ENCODE peak calls at places on chromosomes 4 and X, in ten cellular contexts. One of them, this sample, is unnamed.

GRCh38 chrX:39814391-39814790 is 283.4 kb downstream of the BCOR start:
- DNase-seq in activated CD4-positive, alpha-beta T cell treated with anti-CD3 and anti-CD28 coated beads for 36 hours: peak
- DNase-seq in hippocampal formation: no peak
- DNase-seq in Daoy: no peak
- DNase-seq in natural killer cell: peak
- DNase-seq in NCI-H460: peak
- DNase-seq in pons: peak
- DNase-seq in dorsolateral prefrontal cortex: no peak
- DNase-seq in bronchial epithelial cell: no peak
- DNase-seq in NCI-H2081: peak
- DNase-seq in this sample: no peak

GRCh38 chr4:141375855-141376254 is 155.2 kb downstream of the ZNF330 start:
- DNase-seq in activated CD4-positive, alpha-beta T cell treated with anti-CD3 and anti-CD28 coated beads for 36 hours: no peak
- DNase-seq in hippocampal formation: no peak
- DNase-seq in Daoy: peak
- DNase-seq in natural killer cell: no peak
- DNase-seq in NCI-H460: peak
- DNase-seq in pons: no peak
- DNase-seq in dorsolateral prefrontal cortex: no peak
- DNase-seq in bronchial epithelial cell: peak
- DNase-seq in NCI-H2081: peak
- DNase-seq in this sample: no peak

GRCh38 chr4:15457401-15458201 is 12.1 kb upstream of the CC2D2A start:
- DNase-seq in activated CD4-positive, alpha-beta T cell treated with anti-CD3 and anti-CD28 coated beads for 36 hours: no peak
- DNase-seq in hippocampal formation: peak
- DNase-seq in Daoy: peak
- DNase-seq in natural killer cell: no peak
- DNase-seq in NCI-H460: no peak
- DNase-seq in pons: peak
- DNase-seq in dorsolateral prefrontal cortex: no peak
- DNase-seq in bronchial epithelial cell: peak
- DNase-seq in NCI-H2081: peak
- DNase-seq in this sample: no peak

GRCh38 chr4:114316789-114317188 is 281.8 kb upstream of the UGT8 start:
- DNase-seq in activated CD4-positive, alpha-beta T cell treated with anti-CD3 and anti-CD28 coated beads for 36 hours: no peak
- DNase-seq in hippocampal formation: no peak
- DNase-seq in Daoy: no peak
- DNase-seq in natural killer cell: no peak
- DNase-seq in NCI-H460: no peak
- DNase-seq in pons: no peak
- DNase-seq in dorsolateral prefrontal cortex: no peak
- DNase-seq in bronchial epithelial cell: no peak
- DNase-seq in NCI-H2081: no peak
- DNase-seq in this sample: no peak

GRCh38 chr4:75172551-75172950 is 239.6 kb downstream of the PARM1 start:
- DNase-seq in activated CD4-positive, alpha-beta T cell treated with anti-CD3 and anti-CD28 coated beads for 36 hours: no peak
- DNase-seq in hippocampal formation: no peak
- DNase-seq in Daoy: no peak
- DNase-seq in natural killer cell: no peak
- DNase-seq in NCI-H460: no peak
- DNase-seq in pons: no peak
- DNase-seq in dorsolateral prefrontal cortex: no peak
- DNase-seq in bronchial epithelial cell: no peak
- DNase-seq in NCI-H2081: no peak
- DNase-seq in this sample: no peak

GRCh38 chrX:54397113-54397512 is 39.3 kb upstream of the WNK3 start:
- DNase-seq in activated CD4-positive, alpha-beta T cell treated with anti-CD3 and anti-CD28 coated beads for 36 hours: no peak
- DNase-seq in hippocampal formation: no peak
- DNase-seq in Daoy: no peak
- DNase-seq in natural killer cell: no peak
- DNase-seq in NCI-H460: no peak
- DNase-seq in pons: no peak
- DNase-seq in dorsolateral prefrontal cortex: no peak
- DNase-seq in bronchial epithelial cell: peak
- DNase-seq in NCI-H2081: no peak
- DNase-seq in this sample: no peak

GRCh38 chr4:109729155-109729562 is 711 bp downstream of the PLA2G12A start:
- DNase-seq in activated CD4-positive, alpha-beta T cell treated with anti-CD3 and anti-CD28 coated beads for 36 hours: no peak
- DNase-seq in hippocampal formation: no peak
- DNase-seq in Daoy: peak
- DNase-seq in natural killer cell: no peak
- DNase-seq in NCI-H460: peak
- DNase-seq in pons: peak
- DNase-seq in dorsolateral prefrontal cortex: no peak
- DNase-seq in bronchial epithelial cell: peak
- DNase-seq in NCI-H2081: no peak
- DNase-seq in this sample: no peak

GRCh38 chrX:12497832-12498591 is 293.2 kb upstream of the PRPS2 start:
- DNase-seq in activated CD4-positive, alpha-beta T cell treated with anti-CD3 and anti-CD28 coated beads for 36 hours: peak
- DNase-seq in hippocampal formation: no peak
- DNase-seq in Daoy: no peak
- DNase-seq in natural killer cell: no peak
- DNase-seq in NCI-H460: no peak
- DNase-seq in pons: no peak
- DNase-seq in dorsolateral prefrontal cortex: no peak
- DNase-seq in bronchial epithelial cell: no peak
- DNase-seq in NCI-H2081: peak
- DNase-seq in this sample: no peak

GRCh38 chr4:110869862-110870577 is 247.1 kb upstream of the PITX2 start:
- DNase-seq in activated CD4-positive, alpha-beta T cell treated with anti-CD3 and anti-CD28 coated beads for 36 hours: no peak
- DNase-seq in hippocampal formation: no peak
- DNase-seq in Daoy: no peak
- DNase-seq in natural killer cell: no peak
- DNase-seq in NCI-H460: no peak
- DNase-seq in pons: peak
- DNase-seq in dorsolateral prefrontal cortex: no peak
- DNase-seq in bronchial epithelial cell: no peak
- DNase-seq in NCI-H2081: peak
- DNase-seq in this sample: no peak

GRCh38 chrX:17475820-17476219 is 100.8 kb downstream of the NHS start:
- DNase-seq in activated CD4-positive, alpha-beta T cell treated with anti-CD3 and anti-CD28 coated beads for 36 hours: no peak
- DNase-seq in hippocampal formation: no peak
- DNase-seq in Daoy: peak
- DNase-seq in natural killer cell: no peak
- DNase-seq in NCI-H460: no peak
- DNase-seq in pons: no peak
- DNase-seq in dorsolateral prefrontal cortex: no peak
- DNase-seq in bronchial epithelial cell: no peak
- DNase-seq in NCI-H2081: no peak
- DNase-seq in this sample: no peak

GRCh38 chr4:144754562-144755410 is 108.8 kb downstream of the HHIP start:
- DNase-seq in activated CD4-positive, alpha-beta T cell treated with anti-CD3 and anti-CD28 coated beads for 36 hours: no peak
- DNase-seq in hippocampal formation: peak
- DNase-seq in Daoy: peak
- DNase-seq in natural killer cell: no peak
- DNase-seq in NCI-H460: peak
- DNase-seq in pons: peak
- DNase-seq in dorsolateral prefrontal cortex: no peak
- DNase-seq in bronchial epithelial cell: peak
- DNase-seq in NCI-H2081: peak
- DNase-seq in this sample: peak

GRCh38 chr4:65658117-65658516 is 12.2 kb downstream of the EPHA5 start:
- DNase-seq in activated CD4-positive, alpha-beta T cell treated with anti-CD3 and anti-CD28 coated beads for 36 hours: no peak
- DNase-seq in hippocampal formation: no peak
- DNase-seq in Daoy: no peak
- DNase-seq in natural killer cell: no peak
- DNase-seq in NCI-H460: no peak
- DNase-seq in pons: no peak
- DNase-seq in dorsolateral prefrontal cortex: no peak
- DNase-seq in bronchial epithelial cell: no peak
- DNase-seq in NCI-H2081: no peak
- DNase-seq in this sample: no peak

GRCh38 chrX:153670748-153671588 is 2.6 kb downstream of the PNCK start:
- DNase-seq in activated CD4-positive, alpha-beta T cell treated with anti-CD3 and anti-CD28 coated beads for 36 hours: no peak
- DNase-seq in hippocampal formation: no peak
- DNase-seq in Daoy: no peak
- DNase-seq in natural killer cell: no peak
- DNase-seq in NCI-H460: no peak
- DNase-seq in pons: no peak
- DNase-seq in dorsolateral prefrontal cortex: no peak
- DNase-seq in bronchial epithelial cell: no peak
- DNase-seq in NCI-H2081: no peak
- DNase-seq in this sample: no peak

This sample was measured in anterior cingulate cortex.